ENCODE peak calls at places on chromosomes 12 and 14, in five cellular contexts. O is HuH-7; P is left colon; R is H7; B is CD8-positive, alpha-beta T cell. H is an unnamed sample.

GRCh38 chr12:3685813-3686212 is 67.1 kb downstream of the CRACR2A start:
- DNase-seq in O (no peak), B (no peak), P (no peak), R (no peak), H (no peak)

GRCh38 chr14:68042591-68043210 is 223.1 kb downstream of the RAD51B start:
- DNase-seq in P (no peak), B (no peak), R (no peak), O (no peak), H (no peak)

GRCh38 chr12:83077037-83077436 is 390.3 kb downstream of the TMTC2 start:
- DNase-seq in R (no peak), P (no peak), B (no peak), O (no peak), H (no peak)

GRCh38 chr12:107759410-107759809 is 1.5 kb downstream of the PRDM4 start:
- DNase-seq in P (peak), O (peak), B (no peak), R (no peak), H (no peak)

GRCh38 chr14:99176156-99176945 is 95.6 kb downstream of the BCL11B start:
- DNase-seq in B (peak), O (no peak), R (peak), P (no peak), H (no peak)

GRCh38 chr12:20127401-20127800 is 240.9 kb upstream of the PDE3A start:
- DNase-seq in P (no peak), R (no peak), O (no peak), B (no peak), H (no peak)

GRCh38 chr14:34368115-34368970 is 93.7 kb downstream of the SPTSSA start:
- DNase-seq in P (peak), O (peak), R (no peak), B (no peak), H (no peak)

GRCh38 chr14:102184678-102185040 is 45.0 kb downstream of the WDR20 start:
- DNase-seq in P (no peak), O (no peak), B (no peak), R (peak), H (no peak)

GRCh38 chr14:22375321-22375930 is 213.6 kb downstream of the DAD1 start:
- DNase-seq in R (peak), O (no peak), B (no peak), P (no peak), H (no peak)

GRCh38 chr12:123150804-123151678 is at the start of gene PITPNM2:
- DNase-seq in B (peak), O (peak), P (no peak), R (peak), H (peak)

GRCh38 chr12:16563519-16563918 is 42.4 kb downstream of the LMO3 start:
- DNase-seq in B (no peak), O (no peak), P (no peak), R (no peak), H (no peak)

GRCh38 chr12:77047341-77048202 is 17.8 kb downstream of the E2F7 start:
- DNase-seq in R (no peak), O (no peak), P (no peak), B (no peak), H (no peak)

GRCh38 chr14:91358654-91359210 is 58.9 kb downstream of the CCDC88C start:
- DNase-seq in O (no peak), P (no peak), B (no peak), R (no peak), H (no peak)

GRCh38 chr12:89962648-89963047 is 254.0 kb upstream of the ATP2B1 start:
- DNase-seq in P (peak), B (no peak), O (no peak), R (no peak), H (no peak)

GRCh38 chr14:46573518-46573917 is 78.1 kb downstream of the RPL10L start:
- DNase-seq in P (no peak), B (no peak), R (no peak), O (no peak), H (no peak)

GRCh38 chr12:6463858-6464257 is 6.6 kb downstream of the VAMP1 start:
- DNase-seq in O (no peak), R (no peak), B (no peak), P (no peak), H (no peak)

GRCh38 chr14:101563352-101563653 is 2.0 kb downstream of the DIO3 start:
- DNase-seq in O (no peak), P (no peak), R (no peak), B (no peak), H (no peak)

GRCh38 chr12:107843351-107844311 is 69.1 kb downstream of the ASCL4 start:
- DNase-seq in R (peak), O (no peak), P (no peak), B (no peak), H (no peak)

GRCh38 chr14:54516709-54517108 is 7.0 kb downstream of the CGRRF1 start:
- DNase-seq in R (no peak), B (no peak), O (no peak), P (no peak), H (no peak)

GRCh38 chr14:24013654-24014514 is 25.2 kb downstream of the DHRS4L2 start:
- DNase-seq in P (peak), B (peak), R (peak), O (peak), H (no peak)

H was measured in T-helper 1 cell.